ENCODE peak calls at places on chromosomes 16 and 17, in four cellular contexts. J is mammary epithelial cell, Q is IMR-90, S is SK-N-SH. Z is an unnamed sample.
A peak's percentile ranks its signal among the peaks of the same experiment; 100 is the strongest.

GRCh38 chr16:85460983-85461813 is 151.9 kb upstream of the GSE1 start:
- DNase-seq in Q (peak; percentile 56), J (peak; percentile 3), S (peak; percentile 71), Z (peak; percentile 68)

GRCh38 chr16:85330694-85331188 is 218.5 kb upstream of the CIBAR2 start:
- DNase-seq in S (peak; percentile 80), J (peak; percentile 61), Q (peak; percentile 86), Z (peak; percentile 92)

GRCh38 chr17:39192901-39193300 is 4.6 kb downstream of the CACNB1 start:
- DNase-seq in S (no peak), J (no peak), Q (no peak), Z (no peak)

GRCh38 chr17:75832164-75832651 is 12.0 kb downstream of the UNC13D start:
- DNase-seq in J (peak; percentile 55), S (no peak), Q (peak; percentile 85), Z (peak; percentile 70)

GRCh38 chr16:78227855-78228254 is 128.4 kb downstream of the WWOX start:
- DNase-seq in S (peak; percentile 49), Q (no peak), J (no peak), Z (peak; percentile 66)

GRCh38 chr17:42843358-42843934 is 934 bp upstream of the AOC2 start:
- DNase-seq in S (peak; percentile 80), Q (peak; percentile 74), J (peak; percentile 42), Z (peak; percentile 82)

GRCh38 chr16:22291860-22292692 is 5.1 kb upstream of the POLR3E start:
- DNase-seq in J (no peak), S (no peak), Q (peak; percentile 55), Z (no peak)

GRCh38 chr16:68496689-68497088 is 42.4 kb upstream of the ZFP90 start:
- DNase-seq in S (peak; percentile 80), Q (no peak), J (no peak), Z (no peak)

GRCh38 chr17:9142772-9143494 is 121.6 kb downstream of the NTN1 start:
- DNase-seq in J (no peak), Q (no peak), S (no peak), Z (no peak)

GRCh38 chr16:85117418-85117817 is 5.1 kb upstream of the CIBAR2 start:
- DNase-seq in S (no peak), Q (no peak), J (no peak), Z (no peak)

GRCh38 chr16:3716831-3717234 is 491 bp downstream of the TRAP1 start:
- DNase-seq in J (peak; percentile 35), S (peak; percentile 69), Q (no peak), Z (peak; percentile 70)

GRCh38 chr17:43530303-43531081 is 15.6 kb downstream of the ETV4 start:
- DNase-seq in S (no peak), Q (peak; percentile 93), J (peak; percentile 20), Z (peak; percentile 100)

GRCh38 chr17:35084987-35085386 is 21.5 kb upstream of the RFFL start:
- DNase-seq in S (no peak), J (peak; percentile 92), Q (peak; percentile 72), Z (no peak)

DNA sequence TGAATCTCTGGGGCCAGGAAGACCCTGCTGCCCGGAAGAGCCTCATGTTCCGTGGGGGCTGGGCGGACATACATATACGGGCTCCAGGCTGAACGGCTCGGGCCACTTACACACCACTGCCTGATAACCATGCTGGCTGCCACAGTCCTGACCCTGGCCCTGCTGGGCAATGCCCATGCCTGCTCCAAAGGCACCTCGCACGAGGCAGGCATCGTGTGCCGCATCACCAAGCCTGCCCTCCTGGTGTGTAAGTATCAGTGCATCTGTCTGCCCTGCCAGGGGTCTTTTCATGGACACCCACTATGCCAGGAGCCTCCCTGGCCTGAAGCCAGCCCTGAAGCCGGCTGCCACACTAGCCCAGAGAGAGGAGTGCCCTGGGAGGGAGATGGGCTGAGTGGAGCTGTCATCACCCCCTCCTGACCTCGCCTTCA is at the start of gene CETP:
- DNase-seq in S (no peak), J (no peak), Q (no peak), Z (no peak)
- H3K4me1 ChIP-seq in S (peaks cover 12% of the 10 kb centered on the region), J (peaks cover 3% of the 10 kb centered on the region), Q (peaks cover 32% of the 10 kb centered on the region), Z (no peaks in the 10 kb centered on the region)

DNA sequence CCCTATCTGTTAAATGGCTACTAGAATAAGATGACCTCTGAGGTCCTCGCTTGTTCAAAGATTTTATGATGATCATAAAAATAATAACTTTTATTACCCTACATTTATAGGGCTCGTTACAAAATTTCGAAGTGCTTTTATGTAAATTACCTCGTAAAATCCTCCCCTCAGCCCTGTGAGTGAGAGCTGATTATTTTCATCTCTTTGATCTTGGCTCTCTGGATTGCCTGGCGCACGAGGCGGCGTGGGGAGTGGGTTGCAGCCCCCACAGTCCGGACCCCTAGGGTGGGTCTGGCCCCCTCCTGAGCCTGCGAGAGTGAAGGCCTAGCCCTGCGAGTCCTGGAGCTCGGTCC is 1.6 kb downstream of the SDK2 start:
- DNase-seq in J (no peak), S (no peak), Q (no peak), Z (no peak)
- H3K27me3 ChIP-seq in J (no peaks in the 10 kb centered on the region), S (peaks cover 41% of the 10 kb centered on the region), Q (peaks cover 36% of the 10 kb centered on the region), Z (peaks cover 68% of the 10 kb centered on the region)

GRCh38 chr17:45225964-45226530 is 4.4 kb downstream of the FMNL1 start:
- DNase-seq in S (no peak), J (no peak), Q (no peak), Z (peak; percentile 53)
- H3K9ac ChIP-seq in S (no peak overlapping the region), J (no peak overlapping the region), Q (no peak overlapping the region), Z (no peak overlapping the region)

GRCh38 chr17:47222032-47222431 is 12.9 kb downstream of the MYL4 start:
- DNase-seq in Q (no peak), S (no peak), J (no peak), Z (no peak)
- H3K4me1 ChIP-seq in Q (peaks cover 17% of the 10 kb centered on the region), S (peaks cover 4% of the 10 kb centered on the region), J (peaks cover 21% of the 10 kb centered on the region), Z (peaks cover 19% of the 10 kb centered on the region)

GRCh38 chr17:49784636-49785035 is 3.8 kb upstream of the KAT7 start:
- DNase-seq in J (no peak), S (no peak), Q (no peak), Z (no peak)

GRCh38 chr17:49787932-49788442 is 494 bp upstream of the KAT7 start:
- DNase-seq in J (no peak), S (peak; percentile 21), Q (no peak), Z (peak; percentile 73)

GRCh38 chr17:49789278-49789578 is 747 bp downstream of the KAT7 start:
- DNase-seq in S (no peak), Q (no peak), J (no peak), Z (no peak)

GRCh38 chr17:49793309-49793708 is 4.8 kb downstream of the KAT7 start:
- DNase-seq in Q (no peak), S (no peak), J (no peak), Z (no peak)

GRCh38 chr17:49788443-49789277 is at the start of gene KAT7:
- DNase-seq in S (peak; percentile 98), Q (peak; percentile 99), J (peak; percentile 99), Z (peak; percentile 100)
- H3K27me3 ChIP-seq in S (no peaks in the 10 kb centered on the region), Q (no peaks in the 10 kb centered on the region), J (no peaks in the 10 kb centered on the region), Z (peaks cover 5% of the 10 kb centered on the region)

Z was measured in endodermal cell.